ENCODE peak calls at places on chromosomes 6 and 20, in six cellular contexts. X is SJSA1; J is CD4-positive, CD25-positive, alpha-beta regulatory T cell; U is effector memory CD4-positive, alpha-beta T cell; A is fibroblast of lung; C is cardiac muscle cell. W is an unnamed sample. For H3K4me1 and H3K9me3, the result is how much of the 10 kb centered on the place peaks cover.

GRCh38 chr20:17541996-17542395 is 10.8 kb upstream of the BFSP1 start:
- DNase-seq in C (peak), J (no peak), A (peak), X (peak), U (no peak), W (no peak)

GRCh38 chr6:41027251-41027650 is 11.8 kb downstream of the UNC5CL start:
- DNase-seq in C (no peak), X (no peak), U (no peak), A (no peak), J (no peak), W (no peak)

GRCh38 chr6:166604911-166605310 is 18.4 kb upstream of the RAMACL start:
- DNase-seq in X (no peak), A (no peak), U (no peak), C (no peak), J (no peak), W (no peak)

GRCh38 chr6:88669475-88669874 is 293.9 kb downstream of the RNGTT start:
- DNase-seq in A (no peak), J (no peak), C (no peak), X (no peak), U (no peak), W (no peak)

GRCh38 chr20:50192364-50193168 is 1.9 kb downstream of the CEBPB start:
- DNase-seq in A (peak), J (peak), U (peak), X (peak), C (peak), W (peak)

GRCh38 chr6:136549359-136550044 is 720 bp downstream of the MAP7 start:
- DNase-seq in A (peak), C (no peak), U (peak), X (no peak), J (no peak), W (peak)

GRCh38 chr6:24719125-24719931 is at the start of gene C6orf62:
- DNase-seq in C (peak), X (peak), A (no peak), U (peak), J (peak), W (peak)

GRCh38 chr6:392441-393390 is 1.2 kb downstream of the IRF4 start:
- DNase-seq in C (no peak), X (no peak), A (no peak), U (no peak), J (peak), W (no peak)

GRCh38 chr6:140203611-140204553 is 829.4 kb upstream of the CITED2 start:
- DNase-seq in A (peak), U (no peak), J (no peak), C (peak), X (peak), W (no peak)

GRCh38 chr6:64280569-64280968 is 645.0 kb downstream of the PHF3 start:
- DNase-seq in X (no peak), U (no peak), J (no peak), A (peak), C (peak), W (no peak)

GRCh38 chr6:24524801-24525200 is 30.0 kb downstream of the ALDH5A1 start:
- DNase-seq in A (peak), X (no peak), U (no peak), C (peak), J (peak), W (no peak)

GRCh38 chr6:142005044-142005443 is 127.7 kb upstream of the GJE1 start:
- DNase-seq in X (no peak), U (no peak), C (no peak), A (no peak), J (no peak), W (no peak)

GRCh38 chr20:571754-572331 is 28.3 kb upstream of the CSNK2A1 start:
- DNase-seq in U (no peak), A (peak), J (no peak), X (no peak), C (peak), W (peak)

GRCh38 chr6:75372884-75373283 is 88.3 kb upstream of the TMEM30A start:
- DNase-seq in X (no peak), A (no peak), C (no peak), U (no peak), J (no peak), W (no peak)

GRCh38 chr6:46011241-46012085 is 4.2 kb downstream of the CLIC5 start:
- DNase-seq in X (peak), U (peak), J (peak), A (no peak), C (no peak), W (peak)

GRCh38 chr6:39834278-39834677 is 42.1 kb downstream of the DAAM2 start:
- DNase-seq in X (no peak), A (no peak), U (no peak), J (no peak), C (no peak), W (no peak)

DNA sequence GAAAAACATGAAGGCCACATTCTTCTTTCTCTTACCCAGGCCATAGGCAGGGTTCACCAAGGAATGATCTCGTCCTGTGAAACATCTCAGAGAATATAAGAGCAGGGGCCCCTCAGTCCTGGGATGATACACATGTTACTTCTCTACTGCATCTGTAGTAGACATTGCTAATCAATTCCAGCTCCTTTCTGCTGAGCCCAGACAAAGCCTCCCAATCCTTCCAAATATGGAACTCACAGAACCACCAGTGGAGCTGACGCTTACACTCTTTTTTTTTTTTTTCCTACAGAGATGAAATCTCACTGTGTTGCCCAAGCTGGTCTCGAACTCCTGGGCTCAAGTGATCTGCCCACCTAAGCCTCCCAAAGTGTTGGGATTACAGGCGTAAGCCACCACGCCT is 9.1 kb downstream of the SNTA1 start:
- DNase-seq in C (no peak), X (no peak), J (no peak), A (no peak), U (no peak), W (no peak)
- H3K27ac ChIP-seq in C (peak), X (no peak), J (no peak), A (no peak), U (no peak), W (peak)

DNA sequence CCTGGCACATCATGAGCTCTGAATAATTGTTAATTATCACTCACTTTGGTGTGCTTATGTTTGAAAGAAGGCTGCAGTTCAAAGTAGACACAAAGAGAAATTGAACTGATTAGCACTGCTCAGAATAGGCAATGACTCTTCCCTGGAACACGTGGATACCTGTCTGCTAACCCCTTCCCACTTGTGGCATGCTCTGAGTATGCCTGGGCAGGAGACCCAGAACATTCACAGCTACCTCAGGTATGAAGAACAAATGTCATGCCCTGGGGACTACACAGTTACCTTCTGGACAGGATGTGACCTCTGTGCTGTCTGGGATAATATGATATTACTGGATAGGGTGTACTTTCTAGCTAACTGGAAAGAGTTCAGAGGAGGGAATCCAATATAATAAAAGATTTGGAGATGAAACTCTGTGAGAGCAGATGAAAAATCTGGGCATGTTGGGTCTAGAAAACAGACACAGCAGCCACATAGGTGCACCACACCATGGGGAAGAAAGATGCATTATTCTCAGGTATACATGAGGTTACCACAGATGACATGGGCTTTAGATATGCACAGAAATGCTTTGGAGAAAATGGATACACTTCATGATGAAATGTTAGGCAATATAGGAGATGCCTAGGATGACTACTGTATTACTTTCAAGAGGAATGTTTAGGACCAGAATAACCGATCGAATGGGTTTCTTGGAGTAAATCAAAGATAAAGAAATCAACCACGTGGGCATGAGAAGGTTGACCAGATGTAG is 324.2 kb upstream of the PREP start:
- DNase-seq in A (peak), C (no peak), U (no peak), J (no peak), X (no peak), W (no peak)
- H3K4me1 ChIP-seq in A (under half), C (under half), U (under half), J (under half), X (under half), W (under half)

DNA sequence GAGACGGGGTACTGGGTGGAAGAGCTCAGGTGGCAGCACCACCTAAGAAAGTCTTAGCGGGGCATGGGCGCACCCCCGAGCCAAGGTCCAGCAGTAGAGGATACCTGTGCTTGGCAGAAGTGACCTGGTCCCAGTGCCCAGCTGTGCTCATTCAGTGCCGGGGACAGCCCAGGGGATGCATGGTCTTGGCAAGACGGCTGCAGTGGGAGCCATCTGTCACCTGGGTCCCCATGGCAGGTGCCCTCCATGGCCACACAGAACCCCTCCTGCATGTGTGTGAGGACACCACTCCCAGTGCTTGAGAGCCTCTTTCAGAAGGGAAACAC is 664.7 kb downstream of the QKI start:
- DNase-seq in A (no peak), J (no peak), C (no peak), U (no peak), X (no peak), W (no peak)
- H3K9me3 ChIP-seq in A (under half), J (under half), C (under half), U (under half), X (under half), W (under half)

GRCh38 chr6:81768150-81768942 is 15.9 kb upstream of the TENT5A start:
- DNase-seq in C (no peak), J (no peak), A (peak), X (no peak), U (no peak), W (no peak)
- H3K27ac ChIP-seq in C (no peak), J (no peak), A (no peak), X (no peak), U (no peak), W (no peak)

GRCh38 chr6:159976844-159977241 is 8.0 kb downstream of the IGF2R start:
- DNase-seq in A (no peak), C (no peak), J (no peak), X (no peak), U (no peak), W (no peak)
- H3K4me1 ChIP-seq in A (under half), C (under half), J (half or more), X (under half), U (under half), W (under half)

GRCh38 chr6:82690283-82690682 is 326.7 kb downstream of the TPBG start:
- DNase-seq in C (no peak), J (no peak), X (no peak), A (no peak), U (no peak), W (no peak)
- H3K9me3 ChIP-seq in C (under half), J (under half), X (under half), A (under half), U (under half), W (under half)

GRCh38 chr6:85458782-85459181 is 8.9 kb downstream of the NT5E start:
- DNase-seq in C (no peak), X (no peak), J (no peak), U (no peak), A (no peak), W (peak)

GRCh38 chr6:85460154-85460950 is 10.5 kb downstream of the NT5E start:
- DNase-seq in C (peak), U (no peak), A (no peak), J (no peak), X (no peak), W (peak)

GRCh38 chr6:85459224-85459901 is 9.5 kb downstream of the NT5E start:
- DNase-seq in J (no peak), A (peak), U (no peak), X (peak), C (peak), W (no peak)

GRCh38 chr6:85456782-85457181 is 6.9 kb downstream of the NT5E start:
- DNase-seq in U (no peak), X (no peak), J (no peak), C (no peak), A (no peak), W (no peak)

GRCh38 chr6:85458184-85458583 is 8.3 kb downstream of the NT5E start:
- DNase-seq in X (no peak), C (no peak), A (no peak), J (no peak), U (no peak), W (no peak)
- H3K27ac ChIP-seq in X (no peak), C (no peak), A (peak), J (no peak), U (no peak), W (no peak)

GRCh38 chr6:15391500-15391899 is 145.6 kb downstream of the JARID2 start:
- DNase-seq in U (no peak), A (no peak), X (no peak), J (no peak), C (peak), W (no peak)
- H3K4me1 ChIP-seq in U (under half), A (under half), X (under half), J (under half), C (under half), W (under half)

DNA sequence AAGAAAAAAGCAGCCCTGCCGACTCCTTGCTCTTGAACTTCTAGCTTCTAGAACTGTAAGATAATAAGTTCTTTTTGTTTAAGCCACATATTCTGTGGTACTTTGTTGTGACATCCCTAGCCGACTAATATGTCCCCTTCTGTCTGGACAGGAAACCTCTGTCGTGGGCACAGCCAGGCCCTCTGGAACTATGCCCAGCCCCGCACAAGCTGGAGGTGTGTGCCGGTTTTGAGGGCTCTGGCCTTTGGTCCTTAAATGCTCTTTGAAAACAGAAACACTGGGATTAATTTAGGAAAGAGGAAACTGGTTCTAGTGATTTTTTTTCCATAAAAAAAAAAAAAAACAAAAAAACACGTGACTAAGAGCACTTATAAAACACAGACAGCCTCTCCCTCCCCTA is 244.4 kb downstream of the NFATC2 start:
- DNase-seq in X (no peak), J (no peak), U (no peak), C (no peak), A (no peak), W (no peak)
- H3K9me3 ChIP-seq in X (under half), J (under half), U (under half), C (under half), A (under half), W (under half)

GRCh38 chr20:54204063-54204462 is 3.8 kb upstream of the PFDN4 start:
- DNase-seq in X (no peak), C (no peak), A (no peak), J (no peak), U (no peak), W (no peak)

GRCh38 chr20:54207743-54208491 is at the start of gene PFDN4:
- DNase-seq in J (peak), A (peak), U (peak), X (peak), C (peak), W (peak)

GRCh38 chr20:54209216-54209813 is 1.4 kb downstream of the PFDN4 start:
- DNase-seq in A (no peak), J (no peak), U (no peak), X (no peak), C (no peak), W (no peak)

GRCh38 chr20:54208492-54209044 is 681 bp downstream of the PFDN4 start:
- DNase-seq in C (peak), U (no peak), J (peak), X (peak), A (peak), W (no peak)

DNA sequence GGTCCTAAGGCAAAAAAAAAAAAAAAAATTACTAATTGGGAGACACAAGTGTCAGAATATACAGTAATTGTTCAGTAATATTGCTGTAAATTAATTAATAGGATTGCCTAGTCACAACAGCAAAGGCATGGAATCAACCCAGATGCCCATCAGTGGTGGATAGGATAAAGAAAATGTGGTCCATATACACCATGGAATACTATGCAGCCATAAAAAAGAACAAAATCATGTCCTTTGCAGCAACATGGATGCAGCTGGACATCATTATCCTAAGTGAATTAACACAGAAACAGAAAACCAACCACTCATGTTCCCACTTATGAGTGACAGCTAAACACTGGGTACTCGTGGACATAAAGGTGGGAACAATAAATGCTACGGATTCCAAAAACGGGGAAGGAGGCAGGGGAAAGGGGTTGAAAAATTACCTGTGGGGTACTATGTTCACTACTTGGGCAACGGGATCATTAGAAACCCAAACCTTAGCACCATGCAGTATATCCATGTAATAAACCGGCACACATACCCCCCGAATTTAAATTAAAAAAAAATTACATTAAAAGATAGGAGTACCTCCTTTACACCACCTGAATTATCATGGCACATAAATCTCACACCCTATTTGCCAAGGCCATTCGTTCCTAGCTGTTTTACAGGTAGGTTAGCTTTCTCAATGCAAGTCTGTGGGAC is 689 bp upstream of the PFDN4 start:
- DNase-seq in X (no peak), A (no peak), J (no peak), C (no peak), U (no peak), W (no peak)
- H3K27ac ChIP-seq in X (peak), A (peak), J (peak), C (peak), U (no peak), W (no peak)